ENCODE peak calls at places on chromosomes 11 and 22, in six cellular contexts. One of them, this sample, is unnamed.

GRCh38 chr11:106950067-106950491 is 68.2 kb downstream of the GUCY1A2 start:
- DNase-seq in tibial nerve: no peak
- DNase-seq in ELR: no peak
- DNase-seq in NCI-H1694: no peak
- DNase-seq in brain microvascular endothelial cell: no peak
- DNase-seq in kidney epithelial cell: no peak
- DNase-seq in this sample: no peak

GRCh38 chr11:69611548-69612526 is 29.1 kb upstream of the CCND1 start:
- DNase-seq in tibial nerve: no peak
- DNase-seq in ELR: no peak
- DNase-seq in NCI-H1694: no peak
- DNase-seq in brain microvascular endothelial cell: no peak
- DNase-seq in kidney epithelial cell: no peak
- DNase-seq in this sample: no peak

GRCh38 chr11:78050964-78051831 is 12.5 kb upstream of the THRSP start:
- DNase-seq in tibial nerve: no peak
- DNase-seq in ELR: peak; percentile 85
- DNase-seq in NCI-H1694: no peak
- DNase-seq in brain microvascular endothelial cell: peak; percentile 60
- DNase-seq in kidney epithelial cell: no peak
- DNase-seq in this sample: no peak

GRCh38 chr22:44398791-44399190 is 86.0 kb upstream of the SHISAL1 start:
- DNase-seq in tibial nerve: no peak
- DNase-seq in ELR: no peak
- DNase-seq in NCI-H1694: no peak
- DNase-seq in brain microvascular endothelial cell: no peak
- DNase-seq in kidney epithelial cell: no peak
- DNase-seq in this sample: no peak

GRCh38 chr11:70695086-70695960 is 297.0 kb downstream of the CTTN start:
- DNase-seq in tibial nerve: no peak
- DNase-seq in ELR: no peak
- DNase-seq in NCI-H1694: no peak
- DNase-seq in brain microvascular endothelial cell: no peak
- DNase-seq in kidney epithelial cell: no peak
- DNase-seq in this sample: no peak

GRCh38 chr11:108369064-108369463 is 98.3 kb downstream of the C11orf65 start:
- DNase-seq in tibial nerve: no peak
- DNase-seq in ELR: no peak
- DNase-seq in NCI-H1694: no peak
- DNase-seq in brain microvascular endothelial cell: no peak
- DNase-seq in kidney epithelial cell: no peak
- DNase-seq in this sample: no peak

GRCh38 chr11:93017821-93018690 is 48.6 kb downstream of the MTNR1B start:
- DNase-seq in tibial nerve: no peak
- DNase-seq in ELR: peak; percentile 6
- DNase-seq in NCI-H1694: no peak
- DNase-seq in brain microvascular endothelial cell: no peak
- DNase-seq in kidney epithelial cell: no peak
- DNase-seq in this sample: no peak

GRCh38 chr22:32710896-32711295 is 90.6 kb upstream of the TIMP3 start:
- DNase-seq in tibial nerve: no peak
- DNase-seq in ELR: no peak
- DNase-seq in NCI-H1694: no peak
- DNase-seq in brain microvascular endothelial cell: no peak
- DNase-seq in kidney epithelial cell: no peak
- DNase-seq in this sample: no peak

GRCh38 chr11:119476666-119477331 is 53.8 kb upstream of the THY1 start:
- DNase-seq in tibial nerve: no peak
- DNase-seq in ELR: no peak
- DNase-seq in NCI-H1694: no peak
- DNase-seq in brain microvascular endothelial cell: no peak
- DNase-seq in kidney epithelial cell: no peak
- DNase-seq in this sample: no peak

GRCh38 chr11:63212742-63213141 is 30.7 kb downstream of the SLC22A25 start:
- DNase-seq in tibial nerve: no peak
- DNase-seq in ELR: peak; percentile 43
- DNase-seq in NCI-H1694: peak; percentile 1
- DNase-seq in brain microvascular endothelial cell: peak; percentile 16
- DNase-seq in kidney epithelial cell: no peak
- DNase-seq in this sample: no peak

GRCh38 chr11:79026803-79027445 is 413.9 kb downstream of the TENM4 start:
- DNase-seq in tibial nerve: no peak
- DNase-seq in ELR: no peak
- DNase-seq in NCI-H1694: no peak
- DNase-seq in brain microvascular endothelial cell: no peak
- DNase-seq in kidney epithelial cell: no peak
- DNase-seq in this sample: no peak

GRCh38 chr11:16873289-16873688 is 134.8 kb downstream of the C11orf58 start:
- DNase-seq in tibial nerve: no peak
- DNase-seq in ELR: no peak
- DNase-seq in NCI-H1694: no peak
- DNase-seq in brain microvascular endothelial cell: no peak
- DNase-seq in kidney epithelial cell: no peak
- DNase-seq in this sample: no peak

GRCh38 chr11:19607656-19608360 is 104.8 kb upstream of the NAV2 start:
- DNase-seq in tibial nerve: no peak
- DNase-seq in ELR: no peak
- DNase-seq in NCI-H1694: no peak
- DNase-seq in brain microvascular endothelial cell: no peak
- DNase-seq in kidney epithelial cell: no peak
- DNase-seq in this sample: no peak

GRCh38 chr11:100072131-100072530 is 615.0 kb upstream of the ARHGAP42 start:
- DNase-seq in tibial nerve: no peak
- DNase-seq in ELR: no peak
- DNase-seq in NCI-H1694: no peak
- DNase-seq in brain microvascular endothelial cell: no peak
- DNase-seq in kidney epithelial cell: no peak
- DNase-seq in this sample: no peak

GRCh38 chr11:33894402-33894754 is 2.5 kb upstream of the LMO2 start:
- DNase-seq in tibial nerve: no peak
- DNase-seq in ELR: no peak
- DNase-seq in NCI-H1694: no peak
- DNase-seq in brain microvascular endothelial cell: no peak
- DNase-seq in kidney epithelial cell: no peak
- DNase-seq in this sample: no peak

GRCh38 chr11:74577624-74578396 is 14.6 kb upstream of the POLD3 start:
- DNase-seq in tibial nerve: no peak
- DNase-seq in ELR: no peak
- DNase-seq in NCI-H1694: peak; percentile 48
- DNase-seq in brain microvascular endothelial cell: no peak
- DNase-seq in kidney epithelial cell: no peak
- DNase-seq in this sample: no peak

GRCh38 chr11:117908959-117909610 is 20.1 kb downstream of the TMPRSS13 start:
- DNase-seq in tibial nerve: no peak
- DNase-seq in ELR: no peak
- DNase-seq in NCI-H1694: no peak
- DNase-seq in brain microvascular endothelial cell: no peak
- DNase-seq in kidney epithelial cell: no peak
- DNase-seq in this sample: no peak

GRCh38 chr22:17201285-17201945 is 17.8 kb downstream of the ADA2 start:
- DNase-seq in tibial nerve: no peak
- DNase-seq in ELR: no peak
- DNase-seq in NCI-H1694: no peak
- DNase-seq in brain microvascular endothelial cell: no peak
- DNase-seq in kidney epithelial cell: no peak
- DNase-seq in this sample: no peak

GRCh38 chr22:30694171-30694637 is 470 bp upstream of the OSBP2 start:
- DNase-seq in tibial nerve: peak; percentile 5
- DNase-seq in ELR: peak; percentile 55
- DNase-seq in NCI-H1694: peak; percentile 56
- DNase-seq in brain microvascular endothelial cell: no peak
- DNase-seq in kidney epithelial cell: no peak
- DNase-seq in this sample: no peak

This sample was measured in T1000.